ENCODE peak calls at places on chromosome 4, in four cellular contexts. M is NCI-H510A treated with DMSO at 0.1 percent for 48 hours, Z is mucosa of gallbladder, O is OCI-LY7. Y is an unnamed sample.

GRCh38 chr4:107740381-107740780 is 20.3 kb upstream of the PAPSS1 start:
- DNase-seq in M (no peak), Z (no peak), O (peak; percentile 37), Y (no peak)

GRCh38 chr4:165394275-165394674 is 15.5 kb downstream of the CPE start:
- DNase-seq in O (no peak), M (no peak), Z (no peak), Y (peak; percentile 22)

GRCh38 chr4:97152159-97152558 is 991.1 kb downstream of the STPG2 start:
- DNase-seq in Z (no peak), M (no peak), O (no peak), Y (no peak)

GRCh38 chr4:146098978-146099377 is 76.5 kb upstream of the LSM6 start:
- DNase-seq in Z (no peak), M (no peak), O (no peak), Y (no peak)

GRCh38 chr4:78004270-78004669 is 52.9 kb upstream of the FRAS1 start:
- DNase-seq in O (no peak), Z (no peak), M (no peak), Y (no peak)

GRCh38 chr4:113278324-113278934 is 229.0 kb downstream of the ANK2 start:
- DNase-seq in O (peak; percentile 67), M (peak; percentile 39), Z (peak; percentile 66), Y (peak; percentile 38)

GRCh38 chr4:52659722-52660261 is 691 bp upstream of the USP46 start:
- DNase-seq in M (peak; percentile 60), Z (peak; percentile 40), O (peak; percentile 26), Y (peak; percentile 80)

GRCh38 chr4:153205757-153206156 is 1.5 kb downstream of the TRIM2 start:
- DNase-seq in Z (peak; percentile 54), O (no peak), M (no peak), Y (no peak)